ENCODE peak calls at places on chromosomes 11 and 22, in six cellular contexts. Q is foreskin fibroblast; X is non-pigmented ciliary epithelial cell; L is NCI-H2107; D is choroid plexus epithelial cell; A is activated CD4-positive, alpha-beta T cell treated with anti-CD3 and anti-CD28 coated beads for 24 hours. B is an unnamed sample.

GRCh38 chr11:17161515-17161914 is 46.3 kb downstream of the PIK3C2A start:
- DNase-seq in Q (no peak), X (no peak), L (no peak), D (peak), A (no peak), B (no peak)

GRCh38 chr11:14373941-14374646 is 15.1 kb upstream of the RRAS2 start:
- DNase-seq in Q (peak), X (no peak), L (no peak), D (peak), A (no peak), B (no peak)

GRCh38 chr11:112555491-112556364 is 295.1 kb upstream of the PLET1 start:
- DNase-seq in Q (peak), X (no peak), L (no peak), D (peak), A (peak), B (peak)

GRCh38 chr22:24441406-24442351 is 14.3 kb downstream of the ADORA2A start:
- DNase-seq in Q (no peak), X (no peak), L (no peak), D (no peak), A (no peak), B (no peak)

GRCh38 chr22:29938285-29938693 is 55.3 kb downstream of the MTMR3 start:
- DNase-seq in Q (no peak), X (no peak), L (no peak), D (peak), A (no peak), B (no peak)

GRCh38 chr11:11620251-11620965 is 1.4 kb downstream of the GALNT18 start:
- DNase-seq in Q (peak), X (no peak), L (no peak), D (no peak), A (no peak), B (peak)

GRCh38 chr11:3088806-3089205 is 31.6 kb upstream of the CARS1 start:
- DNase-seq in Q (no peak), X (no peak), L (no peak), D (no peak), A (no peak), B (no peak)

GRCh38 chr11:111707039-111707690 is 59.0 kb downstream of the PPP2R1B start:
- DNase-seq in Q (peak), X (no peak), L (no peak), D (peak), A (no peak), B (no peak)

GRCh38 chr11:60428517-60428916 is 855 bp upstream of the MS4A5 start:
- DNase-seq in Q (no peak), X (no peak), L (no peak), D (no peak), A (no peak), B (no peak)

GRCh38 chr11:102438311-102439062 is 14.1 kb downstream of the TMEM123 start:
- DNase-seq in Q (no peak), X (no peak), L (no peak), D (no peak), A (no peak), B (peak)

GRCh38 chr11:106086135-106086534 is 8.7 kb downstream of the AASDHPPT start:
- DNase-seq in Q (no peak), X (no peak), L (no peak), D (peak), A (no peak), B (no peak)

GRCh38 chr11:2827792-2828191 is 57.8 kb downstream of the CDKN1C start:
- DNase-seq in Q (no peak), X (no peak), L (no peak), D (no peak), A (no peak), B (no peak)

GRCh38 chr11:70073188-70073817 is 4.8 kb upstream of the ANO1 start:
- DNase-seq in Q (no peak), X (peak), L (no peak), D (peak), A (no peak), B (no peak)

GRCh38 chr11:20110908-20111669 is 49.2 kb downstream of the DBX1 start:
- DNase-seq in Q (peak), X (no peak), L (peak), D (peak), A (no peak), B (peak)

GRCh38 chr11:71212871-71213559 is 39.4 kb downstream of the SHANK2 start:
- DNase-seq in Q (peak), X (no peak), L (no peak), D (peak), A (no peak), B (no peak)

GRCh38 chr11:87127131-87127530 is 89.4 kb downstream of the TMEM135 start:
- DNase-seq in Q (no peak), X (no peak), L (no peak), D (no peak), A (no peak), B (no peak)

GRCh38 chr11:33040862-33041453 is 1.6 kb downstream of the TCP11L1 start:
- DNase-seq in Q (no peak), X (no peak), L (no peak), D (no peak), A (no peak), B (no peak)

GRCh38 chr22:21683401-21683811 is 17.6 kb downstream of the PPIL2 start:
- DNase-seq in Q (no peak), X (no peak), L (no peak), D (no peak), A (no peak), B (no peak)

GRCh38 chr22:35900483-35901168 is 128.0 kb downstream of the RBFOX2 start:
- DNase-seq in Q (peak), X (no peak), L (no peak), D (peak), A (no peak), B (no peak)

GRCh38 chr11:74522776-74523175 is 29.3 kb upstream of the LIPT2 start:
- DNase-seq in Q (no peak), X (no peak), L (no peak), D (no peak), A (no peak), B (no peak)

GRCh38 chr22:45804986-45805325 is 133.3 kb downstream of the ATXN10 start:
- DNase-seq in Q (peak), X (peak), L (peak), D (peak), A (no peak), B (no peak)

GRCh38 chr11:130514851-130515250 is 66.4 kb downstream of the ADAMTS15 start:
- DNase-seq in Q (no peak), X (no peak), L (no peak), D (no peak), A (no peak), B (no peak)

GRCh38 chr11:41983458-41983857 is 524.0 kb upstream of the LRRC4C start:
- DNase-seq in Q (no peak), X (no peak), L (no peak), D (no peak), A (no peak), B (no peak)

GRCh38 chr22:35995772-35996171 is 32.9 kb downstream of the RBFOX2 start:
- DNase-seq in Q (peak), X (peak), L (no peak), D (peak), A (no peak), B (no peak)

GRCh38 chr22:23754980-23755636 is 883 bp upstream of the VPREB3 start:
- DNase-seq in Q (no peak), X (no peak), L (no peak), D (no peak), A (no peak), B (no peak)

GRCh38 chr11:75341583-75341982 is 9.9 kb downstream of the ARRB1 start:
- DNase-seq in Q (no peak), X (no peak), L (no peak), D (no peak), A (no peak), B (no peak)

GRCh38 chr11:65452806-65453490 is 30.4 kb downstream of the NEAT1 start:
- DNase-seq in Q (peak), X (no peak), L (peak), D (peak), A (no peak), B (no peak)

GRCh38 chr22:27278986-27279385 is 522.6 kb downstream of the MN1 start:
- DNase-seq in Q (no peak), X (no peak), L (no peak), D (no peak), A (no peak), B (no peak)

GRCh38 chr11:61683961-61684869 is 4.0 kb downstream of the DAGLA start:
- DNase-seq in Q (no peak), X (no peak), L (no peak), D (peak), A (no peak), B (no peak)

GRCh38 chr22:22446527-22446926 is 62.0 kb downstream of the ZNF280B start:
- DNase-seq in Q (no peak), X (no peak), L (no peak), D (peak), A (no peak), B (no peak)

GRCh38 chr11:81071641-81072040 is 1630.8 kb upstream of the TENM4 start:
- DNase-seq in Q (no peak), X (no peak), L (no peak), D (no peak), A (no peak), B (no peak)

GRCh38 chr22:38221908-38222796 is 20.4 kb downstream of the MAFF start:
- DNase-seq in Q (no peak), X (no peak), L (no peak), D (no peak), A (no peak), B (peak)

GRCh38 chr11:6563667-6564066 is 39.7 kb downstream of the RRP8 start:
- DNase-seq in Q (no peak), X (no peak), L (no peak), D (no peak), A (no peak), B (no peak)

GRCh38 chr22:42022162-42022847 is 23.7 kb downstream of the WBP2NL start:
- DNase-seq in Q (no peak), X (no peak), L (no peak), D (no peak), A (no peak), B (no peak)

B was measured in WTC11.